ENCODE peak calls at places on chromosomes 13 and 19, in five cellular contexts. E, D, G, C and L are unnamed samples.

GRCh38 chr19:1262687-1263123 is 6.4 kb upstream of the CIRBP start:
- DNase-seq in E (no peak), D (no peak), G (no peak), C (no peak), L (no peak)

GRCh38 chr19:5784581-5785147 is at the start of gene PRR22:
- DNase-seq in E (no peak), D (no peak), G (peak), C (no peak), L (no peak)

GRCh38 chr13:98496966-98497365 is 79.9 kb downstream of the STK24 start:
- DNase-seq in E (no peak), D (no peak), G (no peak), C (no peak), L (no peak)

GRCh38 chr19:18610556-18611326 is 1.9 kb upstream of the TMEM59L start:
- DNase-seq in E (no peak), D (peak), G (peak), C (peak), L (no peak)

GRCh38 chr13:66586489-66586888 is 643.6 kb downstream of the PCDH9 start:
- DNase-seq in E (no peak), D (no peak), G (no peak), C (no peak), L (no peak)

GRCh38 chr13:54859827-54860226 is 1831.2 kb downstream of the OLFM4 start:
- DNase-seq in E (no peak), D (no peak), G (no peak), C (no peak), L (no peak)

GRCh38 chr13:112975401-112975939 is 6.5 kb downstream of the MCF2L start:
- DNase-seq in E (no peak), D (no peak), G (no peak), C (no peak), L (no peak)

GRCh38 chr19:16429066-16429758 is 42.6 kb downstream of the EPS15L1 start:
- DNase-seq in E (no peak), D (peak), G (no peak), C (no peak), L (no peak)

GRCh38 chr19:50489461-50490011 is 12.9 kb upstream of the GARIN5A start:
- DNase-seq in E (no peak), D (no peak), G (no peak), C (no peak), L (no peak)

GRCh38 chr19:49587227-49587626 is 3.8 kb upstream of the PRR12 start:
- DNase-seq in E (no peak), D (no peak), G (no peak), C (no peak), L (no peak)

GRCh38 chr13:20847298-20847697 is 55.2 kb downstream of the XPO4 start:
- DNase-seq in E (no peak), D (no peak), G (no peak), C (no peak), L (no peak)

DNA sequence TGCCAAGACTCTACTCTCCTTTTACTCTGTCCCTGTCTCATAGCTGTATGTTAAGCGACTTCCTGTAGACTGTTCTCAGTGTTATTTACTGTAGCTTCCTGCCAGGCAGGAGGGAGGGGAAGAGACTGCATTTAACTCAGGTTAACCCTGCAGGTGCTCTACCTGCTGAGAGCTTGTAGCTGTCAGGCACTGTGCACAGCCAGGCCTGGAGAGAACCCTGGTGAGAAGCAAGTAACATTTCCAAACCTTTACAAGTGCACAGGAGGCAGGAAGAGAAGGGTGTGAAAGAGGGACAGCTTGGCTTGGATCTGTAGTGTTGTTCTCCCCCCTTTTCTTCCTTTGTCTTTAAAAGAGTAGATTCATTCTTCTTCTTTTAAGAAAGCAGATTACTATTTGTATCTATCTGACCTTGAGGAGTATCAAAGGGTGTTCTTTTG is 167.1 kb downstream of the LMO7 start:
- DNase-seq in E (no peak), D (no peak), G (no peak), C (no peak), L (no peak)
- TF ChIP-seq SMC3 in E (no peak), D (no peak), G (no peak), C (no peak), L (no peak)

GRCh38 chr13:94620286-94620896 is 18.7 kb downstream of the GPR180 start:
- DNase-seq in E (peak), D (peak), G (peak), C (peak), L (no peak)
- TF ChIP-seq MAX in E (no peak), D (no peak), G (no peak), C (no peak), L (no peak)

GRCh38 chr19:40908981-40909380 is 26.9 kb upstream of the CYP2A7 start:
- DNase-seq in E (no peak), D (no peak), G (no peak), C (no peak), L (no peak)
- TF ChIP-seq SMC3 in E (no peak), D (no peak), G (no peak), C (no peak), L (peak)

GRCh38 chr13:44191504-44192171 is 182.0 kb upstream of the SERP2 start:
- DNase-seq in E (peak), D (peak), G (peak), C (peak), L (no peak)
- TF ChIP-seq MAX in E (no peak), D (peak), G (no peak), C (peak), L (no peak)

GRCh38 chr19:34173145-34173956 is 1.0 kb downstream of the LSM14A start:
- DNase-seq in E (peak), D (peak), G (peak), C (peak), L (no peak)
- TF ChIP-seq SMC3 in E (no peak), D (no peak), G (no peak), C (no peak), L (no peak)

GRCh38 chr19:51548891-51549305 is 17.4 kb upstream of the SIGLEC6 start:
- DNase-seq in E (no peak), D (no peak), G (no peak), C (no peak), L (no peak)

GRCh38 chr19:51546107-51546649 is 14.7 kb upstream of the SIGLEC6 start:
- DNase-seq in E (no peak), D (no peak), G (no peak), C (no peak), L (no peak)

GRCh38 chr19:51548213-51548651 is 16.8 kb upstream of the SIGLEC6 start:
- DNase-seq in E (no peak), D (no peak), G (no peak), C (no peak), L (no peak)

GRCh38 chr19:51546650-51547396 is 15.4 kb upstream of the SIGLEC6 start:
- DNase-seq in E (no peak), D (no peak), G (peak), C (no peak), L (no peak)

GRCh38 chr19:51547397-51548212 is 16.1 kb upstream of the SIGLEC6 start:
- DNase-seq in E (no peak), D (no peak), G (peak), C (no peak), L (no peak)
- TF ChIP-seq MAX in E (no peak), D (no peak), G (peak), C (no peak), L (no peak)

DNA sequence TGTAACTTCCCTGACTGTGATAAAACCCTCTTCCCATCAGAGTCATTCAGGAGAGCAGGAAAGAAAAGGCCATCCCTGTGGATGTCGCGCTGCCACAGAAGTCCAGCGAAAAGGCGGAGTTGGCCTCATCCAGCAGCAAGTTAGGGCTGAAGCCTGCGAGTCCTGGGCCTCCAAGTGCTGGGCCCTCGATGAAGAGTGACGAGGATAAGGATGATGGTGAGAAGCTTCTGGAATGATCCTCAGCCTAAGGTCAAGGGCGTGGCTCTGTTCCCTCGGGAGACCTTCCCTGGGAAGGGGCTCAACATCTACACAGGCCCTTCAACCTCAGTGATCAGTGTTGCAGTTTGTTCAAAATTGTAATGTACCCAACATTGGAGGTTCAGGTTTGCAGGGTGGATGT is 22.3 kb downstream of the TEX29 start:
- DNase-seq in E (no peak), D (no peak), G (no peak), C (no peak), L (no peak)
- TF ChIP-seq SMC3 in E (no peak), D (no peak), G (no peak), C (no peak), L (no peak)

DNA sequence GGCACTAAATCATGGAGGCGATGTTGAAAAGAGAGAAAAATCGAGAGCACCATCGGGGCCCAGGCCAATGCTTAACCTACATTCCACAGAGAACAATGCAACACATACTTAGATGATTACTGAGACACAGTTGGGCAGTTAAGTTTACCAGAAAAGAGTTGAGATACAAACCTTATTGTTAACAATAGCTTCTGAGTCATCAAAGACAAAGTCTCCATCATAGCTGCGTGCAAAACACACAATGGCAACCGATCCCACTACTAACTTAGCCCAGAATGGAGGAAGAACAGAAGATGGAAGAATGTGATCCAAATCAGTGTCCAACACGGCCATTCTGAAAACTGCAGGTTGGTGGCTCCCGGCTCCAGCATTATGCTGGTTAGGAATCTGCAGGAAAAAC is 6.2 kb downstream of the TMTC4 start:
- DNase-seq in E (no peak), D (no peak), G (no peak), C (no peak), L (no peak)
- TF ChIP-seq MAX in E (no peak), D (no peak), G (no peak), C (no peak), L (no peak)